ENCODE peak calls at places on chromosomes 7 and 10, in nine cellular contexts. A is NCI-H2107; Z is GM06990; W is germinal center; F is neuronal stem cell; V is putamen; K is stimulated activated effector memory CD8-positive, alpha-beta T cell treated with anti-CD3 and anti-CD28 coated beads, Interleukin-12 subunit alpha, Interleukin-12 subunit beta, amount 100 ng/mL, for 72 hours; J is Kasumi-1; I is GM23248. D is an unnamed sample.

GRCh38 chr7:44460325-44460724 is 30.1 kb downstream of the NUDCD3 start:
- DNase-seq in W (peak; percentile 65), I (no peak), J (peak; percentile 90), A (no peak), K (peak; percentile 60), Z (peak; percentile 38), F (no peak), V (no peak), D (no peak)

GRCh38 chr7:149220534-149220933 is 18.9 kb upstream of the ZNF212 start:
- DNase-seq in I (peak; percentile 89), W (no peak), Z (no peak), K (no peak), V (no peak), A (no peak), J (no peak), F (no peak), D (no peak)

GRCh38 chr7:7051221-7051877 is 131.0 kb upstream of the C1GALT1 start:
- DNase-seq in K (peak; percentile 17), A (no peak), Z (peak; percentile 23), J (peak; percentile 7), V (peak; percentile 20), W (no peak), F (no peak), I (peak; percentile 35), D (peak; percentile 1)

GRCh38 chr10:72753760-72754231 is 61.9 kb downstream of the MCU start:
- DNase-seq in K (no peak), I (no peak), J (peak; percentile 91), A (no peak), Z (no peak), F (no peak), V (no peak), W (no peak), D (peak; percentile 97)

GRCh38 chr10:13528875-13529713 is at the start of gene BEND7:
- DNase-seq in V (no peak), Z (no peak), W (peak; percentile 57), I (peak; percentile 52), J (no peak), F (no peak), A (no peak), K (no peak), D (no peak)

GRCh38 chr7:144835166-144835611 is 664 bp downstream of the TPK1 start:
- DNase-seq in A (no peak), I (peak; percentile 72), F (no peak), V (peak; percentile 65), Z (no peak), K (peak; percentile 73), W (peak; percentile 32), J (peak; percentile 65), D (peak; percentile 28)

GRCh38 chr7:70116867-70117266 is 518.6 kb downstream of the AUTS2 start:
- DNase-seq in J (no peak), I (no peak), Z (no peak), F (no peak), A (no peak), K (no peak), W (no peak), V (no peak), D (no peak)

GRCh38 chr10:52066383-52066782 is 247.7 kb upstream of the DKK1 start:
- DNase-seq in J (no peak), W (no peak), I (no peak), K (no peak), A (no peak), Z (no peak), V (no peak), F (no peak), D (no peak)

GRCh38 chr10:125538947-125539649 is 143.9 kb downstream of the TEX36 start:
- DNase-seq in A (peak; percentile 15), K (no peak), W (no peak), V (no peak), Z (no peak), J (no peak), F (no peak), I (no peak), D (no peak)

GRCh38 chr7:114645451-114645850 is 230.8 kb downstream of the FOXP2 start:
- DNase-seq in F (no peak), Z (no peak), I (no peak), J (no peak), V (no peak), K (no peak), W (no peak), A (no peak), D (no peak)

GRCh38 chr10:86374664-86375063 is 8.1 kb upstream of the GRID1 start:
- DNase-seq in I (no peak), V (no peak), J (no peak), A (no peak), W (no peak), F (no peak), K (no peak), Z (no peak), D (no peak)

D was measured in AML-193.